ENCODE peak calls at places on chromosomes 2 and 18, in six cellular contexts. Z, E, B, Y, U and A are unnamed samples.

GRCh38 chr2:151049746-151050145 is 211.9 kb downstream of the RBM43 start:
- DNase-seq in Y (peak), B (no peak), Z (peak), U (no peak), E (no peak), A (no peak)

GRCh38 chr2:55311444-55311870 is 42.4 kb upstream of the MTIF2 start:
- DNase-seq in Z (peak), B (no peak), Y (no peak), U (no peak), E (no peak), A (no peak)

GRCh38 chr18:53380063-53380639 is 844.3 kb downstream of the MBD2 start:
- DNase-seq in B (no peak), U (no peak), Z (no peak), Y (peak), E (no peak), A (no peak)

GRCh38 chr18:57430166-57430958 is 4.8 kb upstream of the ONECUT2 start:
- DNase-seq in Z (no peak), Y (no peak), E (no peak), B (no peak), U (no peak), A (no peak)

GRCh38 chr18:7370812-7371211 is 139.9 kb downstream of the LRRC30 start:
- DNase-seq in U (no peak), B (peak), E (peak), Y (no peak), Z (no peak), A (peak)

GRCh38 chr2:98796775-98797544 is 66.0 kb upstream of the MGAT4A start:
- DNase-seq in E (no peak), B (no peak), Z (no peak), U (no peak), Y (no peak), A (no peak)

GRCh38 chr18:48790226-48790863 is 160.4 kb downstream of the SMAD7 start:
- DNase-seq in U (no peak), Z (no peak), Y (no peak), B (peak), E (peak), A (no peak)

GRCh38 chr2:34096552-34097171 is 497.6 kb upstream of the FAM98A start:
- DNase-seq in Y (peak), B (peak), U (peak), E (peak), Z (no peak), A (peak)

GRCh38 chr18:8603663-8604520 is 5.3 kb upstream of the RAB12 start:
- DNase-seq in B (no peak), Y (no peak), E (no peak), U (no peak), Z (no peak), A (no peak)

GRCh38 chr18:12423820-12424219 is 16.1 kb downstream of the PRELID3A start:
- DNase-seq in Y (no peak), U (no peak), E (no peak), Z (no peak), B (no peak), A (no peak)

GRCh38 chr18:12422936-12423335 is 15.2 kb downstream of the PRELID3A start:
- DNase-seq in B (no peak), E (no peak), Z (no peak), Y (no peak), U (no peak), A (no peak)

GRCh38 chr18:12421732-12422131 is 14.0 kb downstream of the PRELID3A start:
- DNase-seq in U (no peak), E (no peak), Z (no peak), Y (no peak), B (no peak), A (no peak)

GRCh38 chr18:12423393-12423792 is 15.7 kb downstream of the PRELID3A start:
- DNase-seq in Z (no peak), U (no peak), Y (no peak), B (no peak), E (no peak), A (no peak)

GRCh38 chr18:12420831-12421421 is 13.2 kb downstream of the PRELID3A start:
- DNase-seq in E (no peak), Z (no peak), U (no peak), Y (no peak), B (peak), A (no peak)
- H3K4me3 ChIP-seq in E (peak), Z (peak), U (no peak), Y (no peak), B (no peak), A (peak)

GRCh38 chr2:143392358-143392757 is 263.1 kb downstream of the ARHGAP15 start:
- DNase-seq in Z (no peak), Y (no peak), U (no peak), B (no peak), E (no peak), A (no peak)

GRCh38 chr2:143390185-143390584 is 261.0 kb downstream of the ARHGAP15 start:
- DNase-seq in U (no peak), E (no peak), Y (no peak), Z (no peak), B (no peak), A (no peak)
- H3K4me3 ChIP-seq in U (no peak), E (no peak), Y (no peak), Z (no peak), B (no peak), A (no peak)

DNA sequence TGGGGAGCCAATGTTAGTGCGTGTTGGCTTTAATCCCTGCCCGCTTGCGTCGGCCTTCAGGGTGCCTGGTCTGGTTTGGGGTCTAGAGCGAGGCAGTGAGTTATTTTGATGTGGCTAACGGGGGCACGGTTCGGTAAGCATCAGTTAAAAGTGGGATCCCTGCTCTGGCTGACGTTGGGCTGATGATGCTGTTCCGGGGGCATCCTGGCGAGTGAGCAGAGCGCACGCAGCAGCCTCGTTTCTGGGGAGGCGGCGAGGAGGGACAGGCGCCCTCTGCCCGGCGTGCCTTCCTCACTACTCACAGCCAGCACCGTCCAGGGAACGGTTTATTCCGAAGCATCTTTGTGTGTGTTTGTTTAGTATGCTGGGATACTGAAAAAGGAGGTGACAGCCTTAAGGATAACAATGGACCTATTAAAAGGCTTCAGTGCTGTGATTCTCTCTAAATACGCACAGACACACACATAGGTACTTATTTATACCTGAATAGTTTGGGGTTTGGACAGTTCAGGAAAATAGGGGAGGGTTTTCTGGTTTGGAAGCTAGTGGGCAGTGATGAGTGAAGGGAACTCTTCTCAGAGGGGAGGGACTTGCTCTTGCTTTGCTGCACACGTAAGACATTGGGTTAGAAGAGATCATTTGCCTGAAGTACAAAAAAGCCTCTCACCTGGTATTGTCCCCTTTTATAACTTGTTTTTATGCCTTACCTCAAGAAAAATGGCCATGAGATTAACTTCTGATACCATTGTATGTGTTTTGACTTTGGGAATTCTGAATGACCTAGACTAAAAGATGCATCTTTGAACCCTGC is 2.1 kb downstream of the CRIM1 start:
- DNase-seq in B (peak), Y (peak), Z (peak), E (peak), U (peak), A (peak)
- H3K4me3 ChIP-seq in B (peak), Y (peak), Z (peak), E (peak), U (peak), A (peak)

DNA sequence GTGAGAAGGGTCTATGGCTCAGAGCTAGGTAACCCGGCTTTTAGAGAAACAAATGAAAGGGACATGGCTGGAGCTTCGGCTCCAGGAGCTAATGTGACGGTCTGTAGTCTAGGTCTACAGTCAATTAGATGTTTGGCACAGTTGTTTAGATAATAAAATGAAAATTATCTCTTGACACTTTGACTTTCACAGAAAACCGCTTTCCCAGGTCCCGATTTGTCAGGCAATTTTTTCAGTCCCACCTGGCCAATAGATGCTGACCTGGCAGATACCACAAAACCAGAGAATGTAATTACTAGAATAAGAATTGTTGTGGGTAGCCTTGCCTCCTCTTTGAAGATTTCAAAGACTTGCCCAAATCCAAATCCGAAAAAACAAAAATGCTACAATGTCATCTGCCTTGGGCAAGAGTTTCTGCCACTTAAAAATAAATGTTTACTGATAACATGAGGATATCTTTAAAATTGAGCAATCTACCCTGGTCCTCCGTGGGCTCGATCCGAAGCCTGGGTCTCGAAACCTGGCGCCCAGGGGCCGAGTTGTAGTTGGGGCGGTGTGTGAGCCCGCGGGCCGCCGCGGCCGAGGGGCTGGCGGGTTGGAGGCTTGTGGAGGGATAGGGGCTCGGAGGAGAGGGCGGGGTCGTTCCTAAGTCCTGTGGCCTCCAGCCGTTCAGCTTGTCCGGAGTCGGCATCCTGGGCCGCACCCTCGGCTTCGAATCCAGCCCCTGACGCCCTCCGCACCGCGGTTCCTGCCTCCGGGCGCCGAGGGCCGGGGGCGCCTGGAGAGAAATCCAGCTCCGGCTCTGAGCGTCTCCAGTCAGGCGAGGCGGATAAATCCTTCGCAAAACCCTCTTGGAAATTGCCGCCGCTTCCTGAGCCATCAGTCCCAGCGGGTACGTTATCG is 2.3 kb downstream of the EMX1 start:
- DNase-seq in B (no peak), E (no peak), Y (no peak), Z (no peak), U (no peak), A (no peak)
- H3K4me3 ChIP-seq in B (no peak), E (no peak), Y (peak), Z (no peak), U (no peak), A (no peak)

DNA sequence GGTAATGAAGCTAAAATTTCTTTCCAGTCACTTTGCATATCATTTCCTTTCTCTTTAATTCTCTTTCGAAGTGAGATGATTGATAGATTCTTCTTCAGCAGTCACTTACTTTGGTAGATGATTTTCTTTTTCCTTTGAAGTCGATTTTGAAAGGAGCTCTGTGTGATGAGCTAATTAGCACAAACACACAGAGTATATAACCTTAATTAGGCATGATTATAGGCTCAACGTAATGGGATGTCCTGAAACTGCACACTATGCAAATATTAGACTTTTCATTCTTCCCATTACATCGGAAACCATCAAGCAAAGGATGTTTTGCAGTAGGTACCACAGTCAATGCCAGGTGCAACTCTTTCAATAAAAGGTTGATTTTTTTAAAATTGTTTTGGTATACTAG is 6.4 kb upstream of the CTLA4 start:
- DNase-seq in E (no peak), Z (no peak), U (no peak), B (no peak), Y (no peak), A (no peak)
- H3K4me3 ChIP-seq in E (no peak), Z (no peak), U (no peak), B (no peak), Y (no peak), A (no peak)